ENCODE peak calls at places on chromosomes 1 and 21, in five cellular contexts. Q is psoas muscle, R is pancreas, M is left ventricle myocardium inferior, F is WERI-Rb-1. P is an unnamed sample. For H3K36me3 and H3K27me3, the result is how much of the 10 kb centered on the place peaks cover.

GRCh38 chr1:116345830-116346229 is 27.2 kb upstream of the ATP1A1 start:
- DNase-seq in M (no peak), F (peak), Q (no peak), R (no peak), P (no peak)

GRCh38 chr1:92599184-92599583 is 112.5 kb upstream of the GFI1 start:
- DNase-seq in F (no peak), R (no peak), M (no peak), Q (no peak), P (no peak)

GRCh38 chr1:2943686-2944260 is 77.5 kb upstream of the ACTRT2 start:
- DNase-seq in Q (peak), F (no peak), R (peak), M (no peak), P (no peak)

GRCh38 chr1:12600880-12601633 is 17.0 kb downstream of the DHRS3 start:
- DNase-seq in R (peak), Q (peak), F (peak), M (no peak), P (peak)

GRCh38 chr1:46411010-46411405 is 16.9 kb downstream of the FAAH start:
- DNase-seq in Q (no peak), R (no peak), M (no peak), F (no peak), P (no peak)

GRCh38 chr1:19616489-19616888 is 27.6 kb upstream of the NBL1 start:
- DNase-seq in R (no peak), Q (no peak), M (no peak), F (no peak), P (no peak)

GRCh38 chr1:4668738-4669700 is 14.6 kb downstream of the AJAP1 start:
- DNase-seq in F (no peak), M (no peak), Q (no peak), R (no peak), P (no peak)

GRCh38 chr1:177952249-177952648 is 17.6 kb downstream of the SEC16B start:
- DNase-seq in Q (no peak), F (no peak), M (no peak), R (no peak), P (no peak)

GRCh38 chr1:151158751-151159251 is 2.4 kb downstream of the TNFAIP8L2 start:
- DNase-seq in F (no peak), Q (no peak), M (no peak), R (no peak), P (no peak)

GRCh38 chr1:30191154-30191702 is 532.2 kb downstream of the MATN1 start:
- DNase-seq in Q (peak), M (no peak), R (no peak), F (peak), P (peak)

GRCh38 chr1:17117451-17118265 is 1.6 kb downstream of the PADI2 start:
- DNase-seq in Q (peak), M (no peak), R (peak), F (no peak), P (no peak)

GRCh38 chr1:68229927-68230812 is 2.2 kb downstream of the WLS start:
- DNase-seq in F (peak), Q (no peak), M (no peak), R (no peak), P (peak)

GRCh38 chr1:243562473-243562872 is 287.6 kb downstream of the AKT3 start:
- DNase-seq in R (no peak), Q (no peak), F (no peak), M (no peak), P (no peak)

GRCh38 chr1:94514095-94514727 is 27.3 kb downstream of the F3 start:
- DNase-seq in R (no peak), Q (no peak), F (peak), M (no peak), P (peak)

GRCh38 chr1:212600980-212601379 is 7.6 kb upstream of the ATF3 start:
- DNase-seq in Q (no peak), M (no peak), R (no peak), F (no peak), P (no peak)

GRCh38 chr1:31765041-31765467 is 914 bp upstream of the ADGRB2 start:
- DNase-seq in F (peak), Q (no peak), M (no peak), R (no peak), P (no peak)

GRCh38 chr1:62870148-62870547 is 86.2 kb downstream of the ATG4C start:
- DNase-seq in Q (no peak), R (no peak), M (no peak), F (no peak), P (no peak)

GRCh38 chr1:199422206-199422605 is 605.3 kb upstream of the NR5A2 start:
- DNase-seq in R (no peak), M (no peak), Q (no peak), F (peak), P (peak)

GRCh38 chr1:64302971-64303370 is 99.5 kb downstream of the UBE2U start:
- DNase-seq in F (no peak), Q (no peak), M (no peak), R (no peak), P (no peak)

GRCh38 chr1:38474738-38475623 is 384.6 kb downstream of the RRAGC start:
- DNase-seq in M (no peak), F (no peak), Q (no peak), R (no peak), P (no peak)

GRCh38 chr1:234849824-234850223 is 239.8 kb upstream of the IRF2BP2 start:
- DNase-seq in M (no peak), R (no peak), Q (no peak), F (no peak), P (no peak)

GRCh38 chr1:160997323-160998038 is 23.5 kb downstream of the F11R start:
- DNase-seq in Q (peak), F (peak), M (peak), R (peak), P (peak)

GRCh38 chr1:152786077-152786476 is at the start of gene LCE1E:
- DNase-seq in M (no peak), R (no peak), F (no peak), Q (no peak), P (peak)

GRCh38 chr1:87826639-87827345 is 498.1 kb downstream of the LMO4 start:
- DNase-seq in Q (peak), M (peak), F (no peak), R (no peak), P (no peak)

GRCh38 chr1:31691446-31691845 is 12.4 kb downstream of the COL16A1 start:
- DNase-seq in R (peak), M (no peak), Q (no peak), F (no peak), P (no peak)

GRCh38 chr1:17441265-17441992 is 2.0 kb upstream of the RCC2 start:
- DNase-seq in M (no peak), Q (no peak), R (no peak), F (no peak), P (peak)

GRCh38 chr1:212518188-212518951 is 85.7 kb downstream of the NENF start:
- DNase-seq in F (no peak), R (peak), Q (peak), M (peak), P (no peak)

GRCh38 chr1:86992790-86993189 is 78.4 kb downstream of the HS2ST1 start:
- DNase-seq in F (no peak), Q (no peak), R (no peak), M (no peak), P (no peak)

GRCh38 chr1:202587859-202588480 is 122.3 kb downstream of the SYT2 start:
- DNase-seq in F (no peak), M (no peak), R (no peak), Q (no peak), P (no peak)

GRCh38 chr1:80910426-80910825 is 890.3 kb upstream of the ADGRL2 start:
- DNase-seq in R (no peak), F (no peak), M (no peak), Q (no peak), P (no peak)

DNA sequence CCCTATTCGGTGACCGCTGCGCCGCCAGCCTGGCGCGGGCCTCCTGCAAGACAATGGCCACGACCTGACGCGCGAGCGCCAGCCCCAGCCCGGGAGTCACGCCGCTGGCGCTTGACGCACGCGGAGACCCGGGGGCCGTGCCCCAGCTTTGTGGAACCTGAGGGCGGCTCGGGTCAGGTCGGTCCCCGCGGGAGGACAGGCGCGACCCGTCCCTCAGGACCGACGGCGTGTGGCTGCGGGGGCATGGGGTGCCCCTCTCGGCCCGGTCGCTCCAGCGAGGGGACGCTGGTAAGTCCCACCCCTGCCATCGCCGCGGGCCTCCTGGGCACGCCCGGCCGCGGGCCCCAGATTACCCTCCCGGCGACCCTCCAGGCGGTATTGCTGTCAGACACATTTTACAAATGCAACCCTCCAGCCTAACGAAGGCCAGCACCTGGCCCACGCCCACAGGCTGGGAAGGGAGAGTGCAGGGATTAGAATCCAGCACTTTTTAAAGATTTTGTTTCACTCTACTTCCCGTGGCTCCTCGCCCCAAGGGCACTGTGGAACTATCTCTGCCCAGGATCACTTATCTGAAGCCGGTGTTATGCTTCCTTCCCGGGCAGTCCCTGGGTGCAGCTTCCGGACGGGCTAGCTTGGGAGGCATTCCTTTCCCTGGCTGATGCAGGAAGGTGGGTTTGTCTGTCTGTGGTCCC is 35.6 kb downstream of the CCN1 start:
- DNase-seq in F (no peak), R (no peak), Q (peak), M (no peak), P (peak)
- H3K4me3 ChIP-seq in F (no peak), R (no peak), Q (no peak), M (peak), P (no peak)

DNA sequence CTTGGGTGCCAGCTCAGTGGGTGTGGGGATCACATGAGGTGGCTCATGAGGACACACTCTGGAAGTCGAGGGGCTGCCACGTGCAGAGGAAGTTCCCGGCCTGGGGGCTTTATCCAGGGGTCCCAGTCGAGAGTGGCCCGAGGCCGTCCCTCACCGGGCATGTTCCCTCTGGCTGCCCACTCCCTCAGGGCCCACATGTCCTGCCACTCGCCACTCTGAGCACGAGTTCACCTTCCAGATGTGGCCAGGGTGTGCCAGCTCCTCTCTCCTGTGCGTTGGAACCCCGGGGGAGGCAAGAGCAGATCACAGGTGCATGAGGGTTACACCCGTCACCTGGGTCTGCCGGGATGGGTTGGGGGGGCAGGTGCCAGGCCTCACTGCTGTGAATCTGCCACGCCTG is 14.6 kb downstream of the TMEM201 start:
- DNase-seq in Q (no peak), R (no peak), M (no peak), F (no peak), P (no peak)
- H3K36me3 ChIP-seq in Q (under half), R (under half), M (half or more), F (half or more), P (under half)

DNA sequence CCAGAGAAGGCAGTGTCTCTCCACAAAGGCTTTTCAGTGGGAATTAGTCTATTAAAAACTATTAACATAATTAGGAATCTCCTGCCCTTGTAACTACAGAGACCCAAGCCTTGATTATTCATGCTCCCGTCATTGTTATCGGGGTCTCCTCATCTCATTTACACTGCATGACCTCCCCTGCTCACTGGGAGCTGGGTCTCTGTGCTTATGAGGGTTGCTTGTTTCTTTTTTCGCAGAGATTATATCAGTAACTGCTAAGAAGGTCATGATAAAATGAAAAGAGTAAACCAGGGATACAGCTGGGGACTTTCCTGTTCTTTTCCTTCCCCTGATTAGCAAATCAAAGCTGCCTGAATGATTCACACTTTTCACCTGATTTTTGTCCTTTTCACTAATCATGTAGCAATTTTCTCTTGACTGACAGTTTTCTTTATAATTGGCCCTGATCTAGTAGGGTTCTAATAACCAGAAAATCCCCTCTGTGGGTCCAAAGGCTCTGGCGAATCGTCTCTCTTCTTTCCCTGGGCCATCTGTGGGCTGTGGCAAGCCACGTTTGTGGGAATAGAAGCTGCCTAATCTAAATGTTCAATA is 116.5 kb upstream of the BARHL2 start:
- DNase-seq in R (no peak), Q (no peak), F (no peak), M (no peak), P (no peak)
- H3K27me3 ChIP-seq in R (under half), Q (under half), F (under half), M (half or more), P (half or more)

DNA sequence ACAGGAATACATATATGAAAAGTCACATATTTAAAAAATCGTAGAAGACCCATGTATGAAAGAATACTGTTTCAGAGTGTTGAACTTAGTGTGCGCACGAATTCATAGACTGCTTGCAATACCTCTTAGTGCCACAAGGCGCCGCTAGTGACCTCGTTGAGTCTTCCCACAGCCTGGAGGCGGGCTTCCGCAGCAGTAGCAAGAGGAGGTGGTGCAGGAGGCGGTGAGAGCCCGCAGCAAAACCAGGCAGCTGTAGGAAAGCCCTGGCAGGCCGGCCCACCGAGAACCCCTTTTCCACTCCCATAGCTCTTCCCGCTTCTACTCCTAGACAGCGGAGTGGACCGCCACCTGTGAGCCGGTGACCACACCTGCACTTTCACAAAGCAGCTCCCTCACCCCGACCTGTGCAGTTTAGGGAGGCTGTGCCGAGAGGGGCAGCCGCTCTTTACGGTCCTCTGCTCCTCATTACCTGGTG is 23.5 kb downstream of the MTARC1 start:
- DNase-seq in R (peak), F (peak), M (peak), Q (peak), P (peak)
- H3K4me3 ChIP-seq in R (no peak), F (no peak), M (peak), Q (no peak), P (peak)

GRCh38 chr1:209416660-209417059 is 166.9 kb upstream of the CAMK1G start:
- DNase-seq in Q (no peak), M (no peak), F (no peak), R (no peak), P (no peak)
- H3K36me3 ChIP-seq in Q (under half), M (under half), F (under half), R (under half), P (under half)

GRCh38 chr1:66003690-66004089 is 211.0 kb downstream of the PDE4B start:
- DNase-seq in F (no peak), R (no peak), M (no peak), Q (no peak), P (peak)
- H3K27me3 ChIP-seq in F (under half), R (under half), M (under half), Q (under half), P (under half)

GRCh38 chr1:22141948-22142314 is 966 bp downstream of the WNT4 start:
- DNase-seq in R (no peak), F (no peak), M (no peak), Q (no peak), P (peak)

GRCh38 chr1:22141493-22141892 is 1.4 kb downstream of the WNT4 start:
- DNase-seq in Q (no peak), R (no peak), F (no peak), M (no peak), P (peak)

GRCh38 chr1:22142315-22143064 is 407 bp downstream of the WNT4 start:
- DNase-seq in Q (peak), M (no peak), R (peak), F (peak), P (peak)

GRCh38 chr1:22143065-22143514 is at the start of gene WNT4:
- DNase-seq in M (no peak), Q (peak), R (peak), F (no peak), P (peak)

GRCh38 chr1:22143586-22144033 is 713 bp upstream of the WNT4 start:
- DNase-seq in Q (no peak), F (no peak), R (no peak), M (no peak), P (no peak)
- H3K4me3 ChIP-seq in Q (peak), F (no peak), R (no peak), M (peak), P (peak)

DNA sequence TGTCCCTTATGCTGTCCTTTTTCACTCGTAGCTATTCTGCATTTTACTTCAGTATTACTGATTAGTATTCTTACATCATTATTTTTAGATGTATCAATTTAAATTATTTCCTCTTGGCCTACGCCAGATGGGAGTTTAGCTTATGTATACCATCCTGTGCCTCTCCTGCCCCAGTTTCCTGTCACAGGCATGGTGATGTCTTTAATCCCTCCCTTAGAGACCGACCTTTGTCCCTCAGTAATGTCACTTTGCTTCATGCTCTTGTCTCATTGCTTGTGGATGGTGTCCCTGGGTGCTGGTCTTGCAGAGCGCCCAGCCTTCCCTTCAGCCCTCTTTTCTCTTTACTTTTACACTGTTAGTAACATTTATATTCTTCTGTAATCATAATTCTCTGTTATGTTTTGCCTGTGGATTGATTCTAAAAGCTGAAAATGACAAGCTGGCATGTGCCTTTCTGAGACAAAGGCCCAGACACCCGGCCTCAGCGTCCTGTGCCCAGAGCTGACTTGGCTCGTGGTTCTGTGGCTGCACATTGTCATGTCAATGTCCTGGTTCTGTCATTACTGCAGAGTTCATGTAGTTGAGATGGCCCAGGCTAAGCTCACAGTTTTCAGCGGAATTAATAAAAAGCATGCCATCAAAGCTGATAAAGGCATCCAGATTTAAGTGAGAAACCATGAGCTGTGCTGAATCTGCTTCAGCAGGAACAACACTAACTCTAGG is 100.7 kb downstream of the MTR start:
- DNase-seq in R (no peak), M (peak), Q (no peak), F (no peak), P (no peak)
- H3K36me3 ChIP-seq in R (half or more), M (half or more), Q (under half), F (half or more), P (under half)

GRCh38 chr1:208258277-208258676 is 14.1 kb upstream of the PLXNA2 start:
- DNase-seq in R (no peak), F (no peak), Q (no peak), M (no peak), P (no peak)
- H3K27me3 ChIP-seq in R (under half), F (under half), Q (under half), M (under half), P (under half)

GRCh38 chr21:41684381-41685245 is 82.2 kb downstream of the RIPK4 start:
- DNase-seq in R (peak), M (no peak), Q (no peak), F (no peak), P (peak)
- H3K4me3 ChIP-seq in R (no peak), M (no peak), Q (no peak), F (no peak), P (no peak)

P was measured in H7.